ENCODE peak calls at places on chromosomes 2 and 18, in eight cellular contexts. O is anterior cingulate cortex; S is activated T-cell treated with anti-CD3 and anti-CD28 coated beads, Interleukin-2, amount 50 U/mL, for 1 hour; C is 8988T; F is AG20443; W is transverse colon; R is ACHN; G is sciatic nerve. I is an unnamed sample.

GRCh38 chr2:218883491-218884490 is 3.1 kb downstream of the WNT10A start:
- DNase-seq in C (no peak), F (peak; percentile 77), R (no peak), S (peak; percentile 67), G (no peak), O (no peak), W (peak; percentile 44), I (no peak)

GRCh38 chr18:78918707-78919106 is 60.9 kb upstream of the SALL3 start:
- DNase-seq in G (peak; percentile 17), S (no peak), F (no peak), R (no peak), C (no peak), W (no peak), O (no peak), I (no peak)

GRCh38 chr2:41409328-41409727 is 638.5 kb upstream of the PKDCC start:
- DNase-seq in G (no peak), O (no peak), F (no peak), W (no peak), R (no peak), S (no peak), C (no peak), I (no peak)

GRCh38 chr2:132267372-132267771 is 105.6 kb upstream of the ANKRD30BL start:
- DNase-seq in F (no peak), O (no peak), G (no peak), W (no peak), R (no peak), C (no peak), S (no peak), I (no peak)

GRCh38 chr2:237591379-237591881 is 896 bp upstream of the RAB17 start:
- DNase-seq in G (no peak), C (no peak), S (no peak), R (no peak), W (peak; percentile 36), F (no peak), O (no peak), I (no peak)

GRCh38 chr18:79540161-79540913 is 139.3 kb upstream of the CTDP1 start:
- DNase-seq in O (no peak), G (peak; percentile 52), F (no peak), R (no peak), S (no peak), C (no peak), W (no peak), I (peak; percentile 80)

GRCh38 chr2:113282747-113283533 is 4.2 kb upstream of the PAX8 start:
- DNase-seq in F (no peak), R (peak; percentile 99), G (no peak), O (peak; percentile 25), W (peak; percentile 70), C (peak; percentile 28), S (no peak), I (peak; percentile 73)

GRCh38 chr18:25561923-25562322 is 210.0 kb upstream of the ZNF521 start:
- DNase-seq in R (peak; percentile 35), G (no peak), C (no peak), F (peak; percentile 34), W (peak; percentile 10), O (no peak), S (no peak), I (no peak)

GRCh38 chr2:227473019-227473461 is 1.1 kb downstream of the AGFG1 start:
- DNase-seq in W (no peak), C (no peak), S (no peak), G (no peak), F (no peak), R (peak; percentile 75), O (no peak), I (no peak)

GRCh38 chr2:186422226-186422625 is 63.8 kb upstream of the ZC3H15 start:
- DNase-seq in O (no peak), S (no peak), R (peak; percentile 4), W (no peak), G (no peak), F (peak; percentile 87), C (no peak), I (peak; percentile 12)

GRCh38 chr2:219049282-219049681 is 8.0 kb upstream of the CFAP65 start:
- DNase-seq in R (no peak), G (no peak), C (no peak), W (no peak), O (no peak), S (no peak), F (no peak), I (no peak)

GRCh38 chr2:6531304-6531703 is 334.4 kb downstream of the CMPK2 start:
- DNase-seq in G (no peak), W (no peak), R (no peak), F (no peak), O (no peak), S (no peak), C (no peak), I (no peak)

GRCh38 chr2:137467246-137467862 is 496.9 kb upstream of the HNMT start:
- DNase-seq in R (peak; percentile 45), O (peak; percentile 0), F (peak; percentile 27), S (no peak), W (peak; percentile 43), C (no peak), G (no peak), I (peak; percentile 12)

GRCh38 chr2:174108579-174108978 is 139.8 kb downstream of the OLA1 start:
- DNase-seq in R (no peak), S (no peak), F (no peak), G (no peak), O (no peak), C (no peak), W (no peak), I (no peak)

GRCh38 chr2:111638274-111638877 is 245.6 kb downstream of the ANAPC1 start:
- DNase-seq in C (no peak), W (no peak), R (no peak), O (no peak), S (no peak), G (no peak), F (no peak), I (no peak)

GRCh38 chr2:88831792-88832248 is 140.3 kb downstream of the RPIA start:
- DNase-seq in G (peak; percentile 67), C (no peak), R (peak; percentile 55), S (no peak), F (peak; percentile 38), W (peak; percentile 83), O (no peak), I (peak; percentile 27)

GRCh38 chr18:60235164-60235563 is 137.4 kb downstream of the MC4R start:
- DNase-seq in G (no peak), R (no peak), O (no peak), C (no peak), W (no peak), F (no peak), S (no peak), I (no peak)

GRCh38 chr2:71683070-71683469 is 229.7 kb downstream of the DYSF start:
- DNase-seq in R (no peak), C (no peak), G (peak; percentile 51), S (no peak), O (no peak), F (no peak), W (no peak), I (no peak)

GRCh38 chr2:23092831-23093230 is 292.1 kb upstream of the KLHL29 start:
- DNase-seq in C (no peak), F (peak; percentile 32), S (no peak), O (no peak), R (peak; percentile 50), W (no peak), G (no peak), I (no peak)

GRCh38 chr2:44547713-44548112 is 186.0 kb downstream of the CAMKMT start:
- DNase-seq in R (no peak), C (no peak), S (no peak), F (no peak), G (no peak), O (no peak), W (no peak), I (no peak)

GRCh38 chr2:135965756-135966155 is 19.7 kb downstream of the DARS1 start:
- DNase-seq in O (no peak), S (no peak), R (no peak), C (no peak), F (no peak), G (no peak), W (no peak), I (no peak)

GRCh38 chr2:235949567-235950472 is 218.4 kb downstream of the GBX2 start:
- DNase-seq in G (peak; percentile 59), W (no peak), O (no peak), C (no peak), S (no peak), F (no peak), R (no peak), I (no peak)

GRCh38 chr2:203407496-203407895 is 79.3 kb downstream of the ABI2 start:
- DNase-seq in G (no peak), R (no peak), S (no peak), O (no peak), F (no peak), W (no peak), C (no peak), I (no peak)

GRCh38 chr2:66772618-66773017 is 337.7 kb downstream of the MEIS1 start:
- DNase-seq in O (no peak), G (no peak), S (no peak), F (no peak), W (no peak), C (no peak), R (no peak), I (no peak)

GRCh38 chr2:185502351-185502750 is 236.3 kb upstream of the FSIP2 start:
- DNase-seq in S (no peak), F (no peak), R (no peak), W (no peak), C (no peak), G (no peak), O (no peak), I (no peak)

GRCh38 chr2:241496003-241496707 is 12.2 kb downstream of the STK25 start:
- DNase-seq in O (no peak), R (no peak), C (no peak), F (no peak), G (no peak), S (no peak), W (no peak), I (no peak)

GRCh38 chr2:226114436-226114835 is 685.2 kb downstream of the IRS1 start:
- DNase-seq in F (no peak), R (no peak), S (no peak), G (no peak), O (no peak), C (no peak), W (no peak), I (no peak)

GRCh38 chr18:10400534-10400933 is 53.9 kb upstream of the APCDD1 start:
- DNase-seq in R (no peak), C (no peak), G (no peak), O (no peak), W (no peak), S (no peak), F (no peak), I (no peak)

GRCh38 chr18:77115461-77115907 is 17.1 kb downstream of the MBP start:
- DNase-seq in O (no peak), W (no peak), C (no peak), F (no peak), S (peak; percentile 2), G (no peak), R (peak; percentile 39), I (no peak)

GRCh38 chr2:205947621-205948495 is 138.1 kb downstream of the INO80D start:
- DNase-seq in G (peak; percentile 83), S (peak; percentile 57), F (peak; percentile 87), O (peak; percentile 22), C (peak; percentile 56), W (peak; percentile 68), R (peak; percentile 61), I (peak; percentile 29)

GRCh38 chr2:65382776-65383357 is 49.5 kb downstream of the SPRED2 start:
- DNase-seq in S (peak; percentile 73), W (peak; percentile 89), C (peak; percentile 28), F (peak; percentile 86), R (peak; percentile 83), G (peak; percentile 86), O (no peak), I (no peak)

GRCh38 chr18:1014951-1015627 is 110.4 kb downstream of the ADCYAP1 start:
- DNase-seq in S (no peak), W (no peak), G (no peak), O (no peak), F (no peak), R (peak; percentile 69), C (no peak), I (no peak)

GRCh38 chr2:185279999-185280398 is 458.6 kb upstream of the FSIP2 start:
- DNase-seq in O (no peak), F (no peak), S (no peak), W (no peak), C (no peak), R (peak; percentile 30), G (no peak), I (no peak)

GRCh38 chr2:168002021-168002553 is 245.3 kb downstream of the STK39 start:
- DNase-seq in W (no peak), O (no peak), R (no peak), S (no peak), C (no peak), F (peak; percentile 20), G (no peak), I (no peak)